ENCODE peak calls at places on chromosomes 12 and 14, in five cellular contexts. J is hepatocyte; R is HCT116; X is uterus; V is CD8-positive, alpha-beta T cell. A is an unnamed sample. For H3K4me1, the result is how much of the 10 kb centered on the place peaks cover.

GRCh38 chr12:6141048-6141447 is 16.6 kb upstream of the VWF start:
- DNase-seq in J (no peak), R (no peak), X (no peak), V (peak), A (no peak)

GRCh38 chr14:26444745-26445144 is 153.1 kb downstream of the NOVA1 start:
- DNase-seq in J (peak), R (no peak), X (no peak), V (no peak), A (peak)

GRCh38 chr14:90642239-90642717 is 174.0 kb downstream of the TTC7B start:
- DNase-seq in J (peak), R (no peak), X (no peak), V (no peak), A (peak)

GRCh38 chr12:92432724-92433281 is 270.0 kb upstream of the PLEKHG7 start:
- DNase-seq in J (no peak), R (no peak), X (no peak), V (no peak), A (peak)

GRCh38 chr14:64910847-64911495 is 3.3 kb upstream of the CHURC1 start:
- DNase-seq in J (peak), R (peak), X (no peak), V (no peak), A (peak)

GRCh38 chr14:75273272-75274044 is 5.2 kb upstream of the FOS start:
- DNase-seq in J (peak), R (no peak), X (peak), V (no peak), A (peak)

GRCh38 chr12:16573652-16574077 is 32.3 kb downstream of the LMO3 start:
- DNase-seq in J (peak), R (no peak), X (peak), V (no peak), A (peak)

GRCh38 chr12:7940906-7941305 is 4.9 kb upstream of the SLC2A3 start:
- DNase-seq in J (no peak), R (no peak), X (no peak), V (no peak), A (no peak)

GRCh38 chr12:10661338-10661737 is 12.5 kb downstream of the STYK1 start:
- DNase-seq in J (no peak), R (no peak), X (no peak), V (no peak), A (no peak)

GRCh38 chr14:104358528-104359300 is 220.3 kb downstream of the KIF26A start:
- DNase-seq in J (no peak), R (no peak), X (no peak), V (no peak), A (no peak)

GRCh38 chr12:12892670-12893290 is 1.4 kb downstream of the GPRC5A start:
- DNase-seq in J (no peak), R (no peak), X (no peak), V (no peak), A (no peak)

GRCh38 chr12:75459755-75460154 is 20.8 kb upstream of the GLIPR1 start:
- DNase-seq in J (no peak), R (no peak), X (no peak), V (no peak), A (no peak)

GRCh38 chr12:124100572-124101178 is 127.7 kb downstream of the ZNF664 start:
- DNase-seq in J (no peak), R (no peak), X (no peak), V (no peak), A (no peak)

GRCh38 chr12:47417960-47418359 is 287.9 kb downstream of the RPAP3 start:
- DNase-seq in J (no peak), R (no peak), X (no peak), V (no peak), A (peak)

GRCh38 chr12:124921200-124922008 is 7.0 kb upstream of the UBC start:
- DNase-seq in J (peak), R (no peak), X (no peak), V (peak), A (peak)

GRCh38 chr12:85092814-85093370 is 56.7 kb downstream of the LRRIQ1 start:
- DNase-seq in J (no peak), R (peak), X (no peak), V (no peak), A (no peak)

GRCh38 chr14:65879218-65880009 is 466.9 kb downstream of the FUT8 start:
- DNase-seq in J (no peak), R (peak), X (no peak), V (no peak), A (no peak)

GRCh38 chr12:120225852-120226640 is 25.1 kb upstream of the RPLP0 start:
- DNase-seq in J (no peak), R (no peak), X (no peak), V (no peak), A (no peak)

GRCh38 chr12:42859612-42860011 is 270.1 kb upstream of the PRICKLE1 start:
- DNase-seq in J (no peak), R (no peak), X (no peak), V (no peak), A (no peak)

GRCh38 chr12:27940756-27941402 is 31.7 kb downstream of the PTHLH start:
- DNase-seq in J (peak), R (peak), X (peak), V (peak), A (peak)

GRCh38 chr14:22225526-22226133 is 363.4 kb downstream of the DAD1 start:
- DNase-seq in J (no peak), R (no peak), X (no peak), V (no peak), A (no peak)

GRCh38 chr14:93971635-93972027 is 4.7 kb downstream of the ASB2 start:
- DNase-seq in J (no peak), R (no peak), X (no peak), V (no peak), A (no peak)

GRCh38 chr12:40098406-40099145 is 7.3 kb downstream of the SLC2A13 start:
- DNase-seq in J (no peak), R (no peak), X (no peak), V (no peak), A (no peak)

GRCh38 chr12:124032265-124032886 is 59.4 kb downstream of the ZNF664 start:
- DNase-seq in J (peak), R (peak), X (peak), V (no peak), A (peak)

GRCh38 chr14:92510972-92511371 is 2.6 kb upstream of the RIN3 start:
- DNase-seq in J (no peak), R (peak), X (no peak), V (no peak), A (no peak)

GRCh38 chr12:122062832-122063690 is 15.5 kb upstream of the MLXIP start:
- DNase-seq in J (peak), R (peak), X (peak), V (no peak), A (no peak)

DNA sequence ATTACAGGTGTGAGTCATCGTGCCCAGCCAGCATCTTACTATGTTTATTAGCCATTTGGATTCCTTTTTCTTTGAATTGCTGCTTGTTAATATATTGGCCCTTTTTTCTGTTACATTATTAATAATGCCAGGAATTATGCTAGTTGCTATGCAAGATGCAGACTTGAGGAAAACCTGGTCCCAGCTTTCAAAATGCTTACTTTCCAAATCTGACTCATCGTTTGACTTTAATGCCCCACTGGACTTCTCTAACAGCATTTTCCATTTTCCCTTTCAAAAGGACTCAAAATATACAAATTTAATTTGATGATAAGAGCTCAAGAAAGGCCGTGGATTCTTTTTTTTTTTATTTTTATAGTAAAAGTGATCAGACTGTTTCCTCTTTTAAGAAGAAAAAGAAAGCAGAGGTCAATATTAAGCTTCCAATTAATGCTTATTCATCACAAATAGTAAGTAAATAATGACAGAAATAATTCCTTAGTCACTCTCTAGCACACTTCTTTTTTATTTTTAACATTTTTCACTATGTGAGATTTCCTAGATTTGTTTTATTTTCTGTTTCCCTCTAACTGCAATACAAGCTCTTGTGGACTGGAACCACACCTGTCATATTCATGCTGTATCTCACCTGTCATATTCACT is 146.1 kb upstream of the FGD4 start:
- DNase-seq in J (no peak), R (no peak), X (no peak), V (no peak), A (no peak)
- H3K27ac ChIP-seq in J (no peak), R (no peak), X (no peak), V (no peak), A (no peak)

GRCh38 chr14:61452452-61452851 is 131.1 kb downstream of the PRKCH start:
- DNase-seq in J (no peak), R (no peak), X (no peak), V (peak), A (no peak)

GRCh38 chr14:61454545-61454944 is 133.2 kb downstream of the PRKCH start:
- DNase-seq in J (no peak), R (no peak), X (no peak), V (no peak), A (no peak)

GRCh38 chr14:61451891-61452400 is 130.6 kb downstream of the PRKCH start:
- DNase-seq in J (no peak), R (no peak), X (no peak), V (peak), A (no peak)

GRCh38 chr14:61453103-61453767 is 131.9 kb downstream of the PRKCH start:
- DNase-seq in J (no peak), R (no peak), X (no peak), V (no peak), A (no peak)

GRCh38 chr14:61451491-61451890 is 130.1 kb downstream of the PRKCH start:
- DNase-seq in J (no peak), R (no peak), X (no peak), V (peak), A (no peak)
- H3K4me1 ChIP-seq in J (under half), R (under half), X (under half), V (half or more), A (under half)

DNA sequence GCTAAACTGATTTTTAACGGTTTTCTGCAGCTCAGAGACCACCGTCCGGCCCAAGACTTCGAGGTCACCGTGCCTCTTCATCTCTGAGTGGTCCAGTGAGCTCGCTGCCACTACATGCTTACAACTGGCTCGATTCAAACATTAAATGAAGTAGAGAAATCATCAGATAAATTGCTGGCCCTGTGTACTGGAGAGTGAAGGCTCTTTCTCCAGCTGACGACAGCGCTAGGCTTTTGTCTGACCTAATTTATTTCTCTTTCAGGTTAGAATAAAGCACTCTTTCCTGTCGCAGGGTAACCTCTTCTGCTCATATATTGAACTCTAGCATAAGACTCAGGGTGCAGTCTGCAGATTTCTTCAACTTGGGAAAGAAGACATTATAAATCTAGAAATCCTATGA is 6.4 kb downstream of the BCL11B start:
- DNase-seq in J (no peak), R (no peak), X (no peak), V (no peak), A (no peak)
- H3K27ac ChIP-seq in J (no peak), R (no peak), X (no peak), V (peak), A (peak)

GRCh38 chr14:95510804-95511203 is 5.6 kb downstream of the SYNE3 start:
- DNase-seq in J (no peak), R (no peak), X (no peak), V (no peak), A (no peak)

GRCh38 chr14:95507174-95507573 is 9.3 kb downstream of the SYNE3 start:
- DNase-seq in J (peak), R (no peak), X (peak), V (no peak), A (no peak)

GRCh38 chr14:95507701-95508103 is 8.7 kb downstream of the SYNE3 start:
- DNase-seq in J (no peak), R (no peak), X (no peak), V (no peak), A (no peak)

GRCh38 chr14:95509512-95509911 is 6.9 kb downstream of the SYNE3 start:
- DNase-seq in J (no peak), R (no peak), X (no peak), V (no peak), A (no peak)

DNA sequence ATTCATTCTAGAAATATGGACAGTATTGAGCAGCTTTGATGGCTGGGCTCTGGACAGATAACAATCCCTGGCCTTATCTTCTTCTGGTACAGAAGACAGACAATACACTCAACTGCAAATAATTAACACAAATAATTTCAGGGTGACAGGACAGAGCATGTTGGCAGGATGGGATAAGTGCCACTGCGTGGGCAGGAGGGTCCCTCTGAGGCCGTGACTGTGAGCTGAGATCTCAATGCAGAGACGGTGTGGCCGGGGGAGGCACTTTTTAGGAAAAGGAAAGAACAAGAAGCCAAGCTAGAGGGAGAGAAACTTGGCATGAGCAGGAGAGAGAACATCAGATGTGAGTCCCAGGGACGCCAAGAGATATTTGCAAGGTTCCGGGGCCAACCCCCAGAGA is 8.1 kb downstream of the SYNE3 start:
- DNase-seq in J (no peak), R (no peak), X (no peak), V (no peak), A (no peak)
- H3K4me1 ChIP-seq in J (under half), R (under half), X (under half), V (under half), A (under half)

GRCh38 chr12:29726741-29727348 is 56.9 kb downstream of the TMTC1 start:
- DNase-seq in J (no peak), R (no peak), X (no peak), V (no peak), A (peak)

GRCh38 chr12:29728033-29728432 is 55.7 kb downstream of the TMTC1 start:
- DNase-seq in J (no peak), R (no peak), X (no peak), V (no peak), A (no peak)

GRCh38 chr12:29722164-29722563 is 61.6 kb downstream of the TMTC1 start:
- DNase-seq in J (no peak), R (no peak), X (no peak), V (no peak), A (no peak)

GRCh38 chr12:29725587-29726320 is 58.0 kb downstream of the TMTC1 start:
- DNase-seq in J (peak), R (no peak), X (peak), V (no peak), A (peak)

DNA sequence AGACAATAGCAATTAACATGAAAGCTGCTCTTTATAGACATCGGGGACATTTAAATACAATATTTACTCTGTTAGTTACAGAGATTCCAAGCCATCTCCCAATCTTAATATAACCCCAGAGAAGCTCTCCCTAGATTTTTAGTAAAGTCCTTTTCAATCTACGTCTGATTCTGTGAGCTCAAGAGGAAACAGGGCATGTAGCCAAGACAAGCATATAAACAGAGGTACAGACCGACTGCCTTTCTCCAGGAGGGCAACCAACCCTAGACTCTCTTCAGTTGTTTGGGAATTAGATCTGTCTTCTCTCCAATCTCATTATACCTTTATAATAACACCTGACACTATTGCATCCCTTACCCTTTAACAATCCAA is 57.4 kb downstream of the TMTC1 start:
- DNase-seq in J (no peak), R (no peak), X (no peak), V (no peak), A (peak)
- H3K27ac ChIP-seq in J (peak), R (no peak), X (peak), V (no peak), A (no peak)

DNA sequence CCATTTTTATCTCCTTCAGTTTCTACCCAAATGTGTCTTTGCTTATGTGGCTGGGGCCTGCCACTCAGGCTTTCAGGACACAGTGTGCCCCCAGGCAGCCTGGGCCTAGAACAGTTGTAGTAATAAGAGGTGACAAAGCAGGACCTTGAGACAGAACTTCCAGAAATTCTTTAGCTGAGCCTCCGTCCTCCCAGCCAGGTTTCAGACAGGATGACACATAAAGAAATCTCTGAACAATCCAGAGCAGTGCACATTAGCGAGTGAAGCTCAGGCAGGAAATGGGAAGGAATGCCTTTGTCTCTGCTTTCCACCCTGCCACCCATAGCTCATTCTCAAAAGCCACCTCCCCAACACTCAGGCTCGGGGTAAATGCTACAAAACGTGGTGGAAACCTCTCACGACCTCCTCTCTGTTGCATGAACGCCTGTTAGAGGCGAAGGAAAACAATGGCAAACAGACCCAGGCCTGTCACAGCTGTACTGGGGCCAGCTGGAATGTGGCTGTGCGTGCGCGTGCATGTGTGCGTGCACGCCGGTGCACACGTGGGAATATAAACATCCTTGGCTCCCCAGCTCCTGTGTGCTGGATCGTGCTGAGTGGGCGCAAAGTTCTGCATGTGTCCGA is 286.7 kb downstream of the ZFP36L1 start:
- DNase-seq in J (no peak), R (no peak), X (peak), V (no peak), A (peak)
- H3K4me1 ChIP-seq in J (half or more), R (under half), X (under half), V (half or more), A (under half)

DNA sequence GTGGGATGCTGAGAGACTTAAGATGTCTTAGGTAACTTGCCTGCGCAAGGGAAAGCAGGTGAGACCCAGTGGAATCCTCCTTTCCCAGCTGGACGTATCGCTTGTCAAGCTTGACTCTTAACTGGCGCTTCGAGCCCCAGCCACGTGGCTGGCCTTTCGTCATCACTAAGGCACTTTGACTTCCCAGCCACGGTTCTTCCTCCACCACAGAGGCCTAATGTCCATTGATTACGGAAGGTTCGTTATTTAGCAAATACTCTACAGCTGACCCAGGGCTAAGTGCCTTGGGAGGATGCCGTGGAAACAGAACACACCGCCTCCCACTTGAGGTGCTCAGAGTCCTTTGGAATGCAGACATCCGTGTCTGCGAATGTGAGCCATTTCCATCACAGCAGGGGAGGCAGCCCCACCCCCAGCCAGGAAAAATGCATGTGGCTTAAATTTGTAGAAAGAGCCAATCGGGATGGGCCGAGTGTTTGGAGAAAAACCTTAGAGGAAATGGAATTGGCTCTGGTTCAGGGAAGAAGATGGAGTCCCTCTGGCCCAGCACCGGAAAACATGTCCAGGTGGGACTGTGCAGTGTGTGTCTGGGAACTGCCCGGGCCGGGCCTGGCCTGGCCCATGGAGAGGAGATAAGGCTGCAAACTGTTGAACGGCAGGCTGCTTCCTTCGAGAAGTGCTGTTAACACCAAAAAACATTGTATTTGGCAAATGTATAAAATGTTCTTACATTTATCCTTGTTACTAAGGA is 115.7 kb downstream of the PLXNC1 start:
- DNase-seq in J (no peak), R (no peak), X (no peak), V (no peak), A (peak)
- H3K27ac ChIP-seq in J (peak), R (no peak), X (peak), V (no peak), A (no peak)

GRCh38 chr12:11749943-11750690 is 100.6 kb downstream of the ETV6 start:
- DNase-seq in J (no peak), R (no peak), X (no peak), V (no peak), A (no peak)
- H3K4me1 ChIP-seq in J (under half), R (under half), X (under half), V (under half), A (under half)

A was measured in A673.